ENCODE peak calls at places on chromosomes 16 and 17, in six cellular contexts. Q, K, N, X, U and J are unnamed samples.

GRCh38 chr17:77906377-77906871 is 52.1 kb upstream of the TNRC6C start:
- DNase-seq in Q (no peak), K (no peak), N (no peak), X (no peak), U (no peak), J (no peak)

GRCh38 chr17:81040791-81041337 is 5.9 kb downstream of the BAIAP2 start:
- DNase-seq in Q (no peak), K (no peak), N (no peak), X (no peak), U (no peak), J (no peak)

GRCh38 chr17:56172517-56172982 is 19.3 kb downstream of the ANKFN1 start:
- DNase-seq in Q (no peak), K (no peak), N (no peak), X (no peak), U (peak), J (peak)

GRCh38 chr17:73255671-73256181 is 6.0 kb downstream of the CPSF4L start:
- DNase-seq in Q (peak), K (peak), N (peak), X (peak), U (no peak), J (peak)

GRCh38 chr17:50118076-50118827 is 11.7 kb downstream of the SAMD14 start:
- DNase-seq in Q (no peak), K (no peak), N (no peak), X (no peak), U (no peak), J (no peak)

GRCh38 chr17:12673788-12674187 is 8.1 kb downstream of the MYOCD start:
- DNase-seq in Q (no peak), K (no peak), N (no peak), X (no peak), U (no peak), J (no peak)

GRCh38 chr17:78390241-78391050 is 12.0 kb downstream of the PGS1 start:
- DNase-seq in Q (no peak), K (no peak), N (no peak), X (no peak), U (no peak), J (no peak)

GRCh38 chr17:73261617-73261951 is at the start of gene CPSF4L:
- DNase-seq in Q (no peak), K (no peak), N (no peak), X (no peak), U (no peak), J (no peak)

GRCh38 chr16:51636913-51637743 is 486.1 kb upstream of the SALL1 start:
- DNase-seq in Q (no peak), K (no peak), N (no peak), X (peak), U (no peak), J (no peak)

GRCh38 chr16:73214825-73215481 is 167.0 kb upstream of the ZFHX3 start:
- DNase-seq in Q (no peak), K (no peak), N (no peak), X (no peak), U (no peak), J (no peak)

GRCh38 chr17:81733507-81734404 is 21.7 kb downstream of the SLC25A10 start:
- DNase-seq in Q (peak), K (no peak), N (peak), X (peak), U (peak), J (peak)

GRCh38 chr17:66210208-66210574 is 18.3 kb upstream of the CEP112 start:
- DNase-seq in Q (no peak), K (no peak), N (no peak), X (no peak), U (no peak), J (no peak)

GRCh38 chr16:12801511-12802042 is 2.1 kb downstream of the CPPED1 start:
- DNase-seq in Q (no peak), K (no peak), N (no peak), X (peak), U (peak), J (no peak)